ENCODE peak calls at places on chromosomes 11 and 22, in nine cellular contexts. V is prostate gland, I is transverse colon, T is GM23338, H is GM12878, G is stomach, S is SK-N-SH, O is esophagus muscularis mucosa, X is sigmoid colon. L is an unnamed sample.
A peak's percentile ranks its signal among the peaks of the same experiment; 100 is the strongest.

GRCh38 chr11:134071766-134072403 is 3.0 kb downstream of the JAM3 start:
- DNase-seq in X (no peak), V (no peak), G (no peak), S (no peak), T (peak; percentile 40), O (no peak), I (no peak), H (no peak), L (no peak)

GRCh38 chr11:45748801-45749200 is 56.1 kb upstream of the SLC35C1 start:
- DNase-seq in S (no peak), H (no peak), I (no peak), X (no peak), G (no peak), T (no peak), V (no peak), O (no peak), L (no peak)

GRCh38 chr22:37483594-37484114 is 2.5 kb downstream of the MFNG start:
- DNase-seq in H (no peak), T (no peak), O (no peak), I (no peak), X (no peak), S (no peak), G (no peak), V (no peak), L (no peak)

GRCh38 chr11:33116535-33116934 is 44.7 kb downstream of the CSTF3 start:
- DNase-seq in G (no peak), S (no peak), X (no peak), V (no peak), H (no peak), I (no peak), T (no peak), O (no peak), L (no peak)

GRCh38 chr11:116234989-116235567 is 537.7 kb downstream of the BUD13 start:
- DNase-seq in H (no peak), T (peak; percentile 55), S (no peak), G (no peak), I (no peak), X (no peak), V (no peak), O (no peak), L (no peak)

GRCh38 chr22:36211237-36211881 is 9.8 kb upstream of the APOL4 start:
- DNase-seq in V (no peak), X (no peak), O (no peak), H (no peak), I (no peak), S (no peak), G (no peak), T (no peak), L (no peak)

GRCh38 chr11:79236541-79236971 is 204.3 kb downstream of the TENM4 start:
- DNase-seq in I (no peak), O (no peak), V (no peak), X (no peak), S (no peak), H (no peak), G (no peak), T (no peak), L (no peak)

GRCh38 chr11:46491661-46492331 is 100.2 kb upstream of the CHRM4 start:
- DNase-seq in T (no peak), V (no peak), X (no peak), S (no peak), O (no peak), H (no peak), G (no peak), I (no peak), L (no peak)

GRCh38 chr11:27025957-27026356 is 14.7 kb upstream of the BBOX1 start:
- DNase-seq in V (no peak), X (no peak), G (no peak), I (no peak), T (no peak), H (no peak), S (no peak), O (no peak), L (no peak)

GRCh38 chr11:27471067-27471587 is 1.5 kb downstream of the LGR4 start:
- DNase-seq in I (peak; percentile 27), T (peak; percentile 51), H (no peak), G (no peak), V (peak; percentile 16), O (no peak), X (no peak), S (no peak), L (no peak)

GRCh38 chr11:131839326-131839725 is 468.9 kb downstream of the NTM start:
- DNase-seq in I (no peak), S (no peak), V (no peak), G (no peak), T (no peak), X (no peak), O (no peak), H (no peak), L (no peak)

GRCh38 chr11:8792636-8793035 is 110.0 kb downstream of the RPL27A start:
- DNase-seq in S (no peak), G (no peak), X (no peak), I (no peak), O (no peak), T (no peak), V (no peak), H (no peak), L (no peak)

GRCh38 chr11:28677719-28678118 is 569.5 kb downstream of the METTL15 start:
- DNase-seq in T (no peak), V (no peak), I (no peak), H (no peak), X (no peak), O (no peak), G (no peak), S (no peak), L (no peak)

GRCh38 chr22:49951986-49952896 is 8.3 kb upstream of the PIM3 start:
- DNase-seq in V (no peak), T (no peak), I (no peak), S (no peak), X (no peak), H (no peak), O (no peak), G (no peak), L (no peak)

GRCh38 chr11:107928767-107929507 is 689 bp downstream of the RAB39A start:
- DNase-seq in I (peak; percentile 10), X (no peak), H (no peak), O (no peak), S (peak; percentile 45), G (no peak), V (no peak), T (peak; percentile 65), L (no peak)

GRCh38 chr11:107927559-107927958 is 689 bp upstream of the RAB39A start:
- DNase-seq in T (no peak), X (no peak), V (no peak), G (no peak), O (no peak), H (no peak), S (no peak), I (no peak), L (no peak)

GRCh38 chr11:107929611-107930200 is 1.5 kb downstream of the RAB39A start:
- DNase-seq in I (no peak), T (peak; percentile 44), S (peak; percentile 44), G (no peak), X (no peak), H (no peak), V (no peak), O (no peak), L (no peak)

GRCh38 chr11:107931206-107931605 is 3.0 kb downstream of the RAB39A start:
- DNase-seq in X (no peak), O (no peak), H (no peak), I (no peak), G (no peak), T (no peak), V (no peak), S (no peak), L (no peak)

GRCh38 chr11:107928046-107928766 is at the start of gene RAB39A:
- DNase-seq in X (peak; percentile 86), T (peak; percentile 99), H (peak; percentile 95), S (peak; percentile 99), O (peak; percentile 92), V (peak; percentile 80), I (peak; percentile 89), G (peak; percentile 85), L (peak; percentile 51)
- TF ChIP-seq POLR2AphosphoS5 in X (no peak), T (peak; percentile 60), H (peak; percentile 22), S (no peak), O (no peak), V (peak; percentile 65), I (no peak), G (peak; percentile 17), L (no peak)

DNA sequence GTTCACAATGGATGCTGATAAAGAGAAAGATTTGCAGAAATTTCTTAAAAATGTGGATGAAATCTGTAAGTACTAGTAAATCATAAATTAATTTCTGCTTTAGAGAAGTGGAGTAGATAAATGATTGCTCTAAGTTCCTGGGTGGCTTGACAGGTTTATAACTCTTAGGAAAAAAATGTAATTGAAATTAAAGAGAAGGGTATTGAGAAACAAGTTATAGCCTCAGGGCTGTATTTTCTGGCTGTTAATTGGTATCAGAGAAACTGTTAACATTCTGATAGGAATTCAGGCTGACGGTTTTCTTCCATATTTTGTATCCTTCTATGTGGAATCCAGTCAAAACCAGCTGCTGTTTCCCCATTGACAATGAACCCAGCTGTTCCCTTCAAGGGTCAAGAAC is 1.9 kb downstream of the TTC12 start:
- DNase-seq in T (no peak), H (no peak), G (no peak), S (no peak), I (no peak), X (no peak), V (no peak), O (no peak), L (no peak)
- H3K27ac ChIP-seq in T (no peak overlapping the region), H (no peak overlapping the region), G (no peak overlapping the region), S (no peak overlapping the region), I (no peak overlapping the region), X (peak overlapping the region; percentile 92), V (peak overlapping the region; percentile 89), O (peak overlapping the region; percentile 82), L (no peak overlapping the region)

GRCh38 chr11:132988381-132988780 is 543.9 kb downstream of the OPCML start:
- DNase-seq in G (no peak), O (peak; percentile 66), I (no peak), H (no peak), S (no peak), X (no peak), V (no peak), T (no peak), L (no peak)

GRCh38 chr11:132994038-132994502 is 538.2 kb downstream of the OPCML start:
- DNase-seq in O (peak; percentile 62), G (no peak), S (peak; percentile 37), X (no peak), I (no peak), T (peak; percentile 57), H (no peak), V (no peak), L (no peak)

GRCh38 chr11:132987936-132988335 is 544.4 kb downstream of the OPCML start:
- DNase-seq in G (no peak), S (no peak), I (no peak), T (no peak), O (no peak), V (no peak), X (no peak), H (no peak), L (no peak)

GRCh38 chr11:132997396-132997795 is 534.9 kb downstream of the OPCML start:
- DNase-seq in S (no peak), H (no peak), T (no peak), X (no peak), V (no peak), I (no peak), G (no peak), O (no peak), L (no peak)

GRCh38 chr11:132992838-132993680 is 539.2 kb downstream of the OPCML start:
- DNase-seq in X (no peak), S (peak; percentile 63), O (peak; percentile 74), I (no peak), V (no peak), G (no peak), T (peak; percentile 57), H (no peak), L (no peak)
- H3K27me3 ChIP-seq in X (peaks cover 4% of the 10 kb centered on the region), S (no peaks in the 10 kb centered on the region), O (no peaks in the 10 kb centered on the region), I (peaks cover 19% of the 10 kb centered on the region), V (no peaks in the 10 kb centered on the region), G (peaks cover 7% of the 10 kb centered on the region), T (peaks cover 35% of the 10 kb centered on the region), H (no peaks in the 10 kb centered on the region), L (peaks cover 36% of the 10 kb centered on the region)

GRCh38 chr11:62458212-62459002 is 39.6 kb downstream of the SCGB1A1 start:
- DNase-seq in X (no peak), G (no peak), V (no peak), H (no peak), S (no peak), O (no peak), I (no peak), T (no peak), L (no peak)
- TF ChIP-seq POLR2AphosphoS5 in X (no peak), G (no peak), V (no peak), H (no peak), S (no peak), O (peak; percentile 14), I (no peak), T (no peak), L (no peak)